ENCODE peak calls at places on chromosomes 3 and 15, in four cellular contexts. One of them, this sample, is unnamed.

GRCh38 chr15:50146661-50147060 is 27.6 kb upstream of the ATP8B4 start:
- DNase-seq in nephron progenitor cell: no peak
- DNase-seq in progenitor cell of endocrine pancreas: no peak
- DNase-seq in epithelial cell of esophagus: no peak
- DNase-seq in this sample: no peak

GRCh38 chr3:182738583-182739514 is 54.5 kb upstream of the ATP11B start:
- DNase-seq in nephron progenitor cell: no peak
- DNase-seq in progenitor cell of endocrine pancreas: no peak
- DNase-seq in epithelial cell of esophagus: peak
- DNase-seq in this sample: no peak

GRCh38 chr3:13040381-13041074 is 32.7 kb downstream of the IQSEC1 start:
- DNase-seq in nephron progenitor cell: no peak
- DNase-seq in progenitor cell of endocrine pancreas: no peak
- DNase-seq in epithelial cell of esophagus: no peak
- DNase-seq in this sample: no peak

GRCh38 chr3:56702487-56703315 is 19.6 kb upstream of the TASOR start:
- DNase-seq in epithelial cell of esophagus: peak
- DNase-seq in nephron progenitor cell: peak
- DNase-seq in progenitor cell of endocrine pancreas: no peak
- DNase-seq in this sample: peak

GRCh38 chr3:188905991-188906635 is 265.7 kb upstream of the TPRG1 start:
- DNase-seq in epithelial cell of esophagus: no peak
- DNase-seq in progenitor cell of endocrine pancreas: no peak
- DNase-seq in nephron progenitor cell: no peak
- DNase-seq in this sample: no peak

GRCh38 chr3:24067483-24067882 is 122.4 kb downstream of the NR1D2 start:
- DNase-seq in nephron progenitor cell: no peak
- DNase-seq in progenitor cell of endocrine pancreas: no peak
- DNase-seq in epithelial cell of esophagus: peak
- DNase-seq in this sample: no peak

GRCh38 chr3:33690341-33690740 is 27.7 kb downstream of the CLASP2 start:
- DNase-seq in epithelial cell of esophagus: no peak
- DNase-seq in progenitor cell of endocrine pancreas: no peak
- DNase-seq in nephron progenitor cell: no peak
- DNase-seq in this sample: no peak

GRCh38 chr3:27630892-27631291 is 91.2 kb downstream of the EOMES start:
- DNase-seq in nephron progenitor cell: no peak
- DNase-seq in epithelial cell of esophagus: peak
- DNase-seq in progenitor cell of endocrine pancreas: no peak
- DNase-seq in this sample: no peak

GRCh38 chr3:38717603-38718240 is 68.2 kb upstream of the SCN5A start:
- DNase-seq in nephron progenitor cell: no peak
- DNase-seq in epithelial cell of esophagus: no peak
- DNase-seq in progenitor cell of endocrine pancreas: no peak
- DNase-seq in this sample: no peak

GRCh38 chr3:137509354-137510045 is 254.6 kb upstream of the SOX14 start:
- DNase-seq in progenitor cell of endocrine pancreas: peak
- DNase-seq in epithelial cell of esophagus: no peak
- DNase-seq in nephron progenitor cell: peak
- DNase-seq in this sample: no peak

GRCh38 chr3:137514853-137515252 is 249.3 kb upstream of the SOX14 start:
- DNase-seq in progenitor cell of endocrine pancreas: no peak
- DNase-seq in nephron progenitor cell: no peak
- DNase-seq in epithelial cell of esophagus: no peak
- DNase-seq in this sample: no peak

DNA sequence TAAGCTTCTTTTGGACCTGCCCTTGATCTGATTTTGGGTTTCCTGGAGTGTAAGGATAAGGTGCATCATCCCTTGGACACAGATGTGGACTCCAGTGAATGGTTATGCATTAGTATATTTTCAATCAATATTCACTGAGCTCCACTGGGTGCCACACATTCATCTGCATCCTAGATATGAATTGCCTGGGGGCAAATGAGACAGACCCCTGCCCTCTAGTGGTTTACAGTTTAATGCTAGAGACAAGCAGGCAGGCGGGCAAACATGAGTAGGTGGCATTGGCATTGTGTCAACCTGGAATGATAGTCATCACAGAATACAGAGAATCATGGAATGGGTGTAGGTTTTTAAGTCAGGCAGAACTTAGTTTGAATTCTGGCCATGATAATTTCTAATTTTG is 252.5 kb upstream of the SOX14 start:
- DNase-seq in nephron progenitor cell: no peak
- DNase-seq in progenitor cell of endocrine pancreas: no peak
- DNase-seq in epithelial cell of esophagus: no peak
- DNase-seq in this sample: no peak
- TF ChIP-seq CTCF in nephron progenitor cell: no peak
- TF ChIP-seq CTCF in progenitor cell of endocrine pancreas: no peak
- TF ChIP-seq CTCF in epithelial cell of esophagus: no peak
- TF ChIP-seq CTCF in this sample: no peak

GRCh38 chr3:175940243-175940642 is 1081.1 kb downstream of the NAALADL2 start:
- DNase-seq in epithelial cell of esophagus: peak
- DNase-seq in nephron progenitor cell: no peak
- DNase-seq in progenitor cell of endocrine pancreas: no peak
- DNase-seq in this sample: no peak

GRCh38 chr3:175940881-175941280 is 1081.7 kb downstream of the NAALADL2 start:
- DNase-seq in nephron progenitor cell: no peak
- DNase-seq in epithelial cell of esophagus: peak
- DNase-seq in progenitor cell of endocrine pancreas: no peak
- DNase-seq in this sample: no peak

DNA sequence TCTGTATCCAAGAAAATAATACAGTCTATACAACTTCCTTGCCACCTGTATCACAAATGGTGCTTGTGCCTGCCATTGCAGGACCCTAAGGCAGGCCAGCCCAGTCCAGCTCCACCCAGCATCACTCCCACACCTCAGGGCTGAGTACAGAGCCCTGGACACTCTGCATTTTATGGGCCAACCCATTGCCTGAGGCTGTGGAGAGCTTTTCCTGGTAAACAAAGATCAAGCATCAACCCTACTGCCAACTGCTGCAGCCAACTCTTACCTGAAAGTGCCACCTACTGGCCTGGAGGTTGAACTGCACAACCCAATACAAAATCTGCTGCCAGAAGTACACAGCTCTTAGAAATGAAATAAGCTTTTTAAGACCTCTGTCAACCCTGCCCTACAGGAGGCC is 1082.2 kb downstream of the NAALADL2 start:
- DNase-seq in nephron progenitor cell: no peak
- DNase-seq in epithelial cell of esophagus: peak
- DNase-seq in progenitor cell of endocrine pancreas: no peak
- DNase-seq in this sample: no peak
- TF ChIP-seq CTCF in nephron progenitor cell: peak
- TF ChIP-seq CTCF in epithelial cell of esophagus: peak
- TF ChIP-seq CTCF in progenitor cell of endocrine pancreas: no peak
- TF ChIP-seq CTCF in this sample: peak

GRCh38 chr15:51755790-51756189 is 4.4 kb downstream of the TMOD2 start:
- DNase-seq in epithelial cell of esophagus: no peak
- DNase-seq in nephron progenitor cell: no peak
- DNase-seq in progenitor cell of endocrine pancreas: no peak
- DNase-seq in this sample: no peak
- TF ChIP-seq CTCF in epithelial cell of esophagus: no peak
- TF ChIP-seq CTCF in nephron progenitor cell: no peak
- TF ChIP-seq CTCF in progenitor cell of endocrine pancreas: no peak
- TF ChIP-seq CTCF in this sample: no peak

GRCh38 chr15:89827821-89828220 is 13.2 kb upstream of the ANPEP start:
- DNase-seq in nephron progenitor cell: no peak
- DNase-seq in progenitor cell of endocrine pancreas: no peak
- DNase-seq in epithelial cell of esophagus: no peak
- DNase-seq in this sample: no peak

GRCh38 chr15:89829161-89829560 is 14.5 kb upstream of the ANPEP start:
- DNase-seq in epithelial cell of esophagus: no peak
- DNase-seq in progenitor cell of endocrine pancreas: no peak
- DNase-seq in nephron progenitor cell: no peak
- DNase-seq in this sample: no peak

GRCh38 chr15:89826671-89827655 is 12.3 kb upstream of the ANPEP start:
- DNase-seq in progenitor cell of endocrine pancreas: no peak
- DNase-seq in epithelial cell of esophagus: no peak
- DNase-seq in nephron progenitor cell: no peak
- DNase-seq in this sample: no peak

GRCh38 chr15:89829616-89830440 is 15.2 kb upstream of the ANPEP start:
- DNase-seq in progenitor cell of endocrine pancreas: no peak
- DNase-seq in nephron progenitor cell: no peak
- DNase-seq in epithelial cell of esophagus: no peak
- DNase-seq in this sample: no peak

DNA sequence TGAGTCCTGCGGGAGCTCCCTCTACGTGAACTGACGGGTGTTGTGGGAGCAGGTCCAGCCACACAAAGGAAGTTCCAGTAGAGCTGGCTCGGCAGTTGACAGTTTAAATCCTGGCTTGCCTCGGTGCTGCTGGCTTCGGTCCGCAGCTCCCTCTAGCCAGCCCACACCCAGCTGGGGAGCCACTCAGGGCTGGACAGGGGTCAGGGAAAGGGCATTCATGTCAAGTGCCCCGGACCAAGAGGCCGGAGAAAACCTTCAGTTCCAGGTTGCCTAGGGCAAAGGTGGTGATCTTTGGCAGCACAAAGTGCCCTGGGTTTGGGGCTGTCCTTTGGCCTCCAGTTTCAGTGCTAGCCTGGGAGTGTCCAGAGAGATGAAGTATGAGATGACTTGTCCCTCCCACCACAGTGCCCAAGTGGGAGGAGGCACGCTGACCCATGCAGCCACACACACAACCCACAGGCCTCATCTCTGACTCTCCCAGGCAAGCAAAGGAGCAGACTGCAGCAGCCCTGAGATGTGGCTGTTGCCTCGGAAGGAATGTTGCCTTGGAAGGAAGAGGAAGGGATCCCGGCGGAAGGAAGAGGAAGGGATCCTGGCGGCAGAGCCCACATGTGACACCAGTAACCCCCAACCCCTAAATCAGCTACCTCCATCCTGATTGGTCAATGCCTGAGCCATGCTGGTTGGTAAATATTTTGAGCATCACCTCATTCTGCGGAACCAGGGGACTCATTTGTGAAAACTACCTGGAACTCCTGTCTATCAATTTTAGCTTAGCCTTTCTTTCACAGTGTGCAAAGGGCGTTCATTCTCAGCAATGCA is 13.9 kb upstream of the ANPEP start:
- DNase-seq in nephron progenitor cell: peak
- DNase-seq in progenitor cell of endocrine pancreas: no peak
- DNase-seq in epithelial cell of esophagus: no peak
- DNase-seq in this sample: no peak
- TF ChIP-seq CTCF in nephron progenitor cell: no peak
- TF ChIP-seq CTCF in progenitor cell of endocrine pancreas: no peak
- TF ChIP-seq CTCF in epithelial cell of esophagus: no peak
- TF ChIP-seq CTCF in this sample: no peak

GRCh38 chr15:91956026-91956723 is 102.7 kb downstream of the SLCO3A1 start:
- DNase-seq in progenitor cell of endocrine pancreas: no peak
- DNase-seq in epithelial cell of esophagus: peak
- DNase-seq in nephron progenitor cell: no peak
- DNase-seq in this sample: peak
- TF ChIP-seq CTCF in progenitor cell of endocrine pancreas: no peak
- TF ChIP-seq CTCF in epithelial cell of esophagus: no peak
- TF ChIP-seq CTCF in nephron progenitor cell: no peak
- TF ChIP-seq CTCF in this sample: no peak

GRCh38 chr15:73683624-73684536 is at the start of gene CD276:
- DNase-seq in epithelial cell of esophagus: peak
- DNase-seq in nephron progenitor cell: peak
- DNase-seq in progenitor cell of endocrine pancreas: peak
- DNase-seq in this sample: peak
- TF ChIP-seq CTCF in epithelial cell of esophagus: no peak
- TF ChIP-seq CTCF in nephron progenitor cell: no peak
- TF ChIP-seq CTCF in progenitor cell of endocrine pancreas: peak
- TF ChIP-seq CTCF in this sample: no peak

GRCh38 chr15:75182187-75183131 is 19.2 kb upstream of the C15orf39 start:
- DNase-seq in progenitor cell of endocrine pancreas: no peak
- DNase-seq in nephron progenitor cell: no peak
- DNase-seq in epithelial cell of esophagus: no peak
- DNase-seq in this sample: no peak
- TF ChIP-seq CTCF in progenitor cell of endocrine pancreas: peak
- TF ChIP-seq CTCF in nephron progenitor cell: no peak
- TF ChIP-seq CTCF in epithelial cell of esophagus: no peak
- TF ChIP-seq CTCF in this sample: no peak

GRCh38 chr3:180325958-180326357 is 276.0 kb upstream of the TTC14 start:
- DNase-seq in epithelial cell of esophagus: peak
- DNase-seq in progenitor cell of endocrine pancreas: no peak
- DNase-seq in nephron progenitor cell: no peak
- DNase-seq in this sample: no peak
- TF ChIP-seq CTCF in epithelial cell of esophagus: no peak
- TF ChIP-seq CTCF in progenitor cell of endocrine pancreas: no peak
- TF ChIP-seq CTCF in nephron progenitor cell: no peak
- TF ChIP-seq CTCF in this sample: no peak

DNA sequence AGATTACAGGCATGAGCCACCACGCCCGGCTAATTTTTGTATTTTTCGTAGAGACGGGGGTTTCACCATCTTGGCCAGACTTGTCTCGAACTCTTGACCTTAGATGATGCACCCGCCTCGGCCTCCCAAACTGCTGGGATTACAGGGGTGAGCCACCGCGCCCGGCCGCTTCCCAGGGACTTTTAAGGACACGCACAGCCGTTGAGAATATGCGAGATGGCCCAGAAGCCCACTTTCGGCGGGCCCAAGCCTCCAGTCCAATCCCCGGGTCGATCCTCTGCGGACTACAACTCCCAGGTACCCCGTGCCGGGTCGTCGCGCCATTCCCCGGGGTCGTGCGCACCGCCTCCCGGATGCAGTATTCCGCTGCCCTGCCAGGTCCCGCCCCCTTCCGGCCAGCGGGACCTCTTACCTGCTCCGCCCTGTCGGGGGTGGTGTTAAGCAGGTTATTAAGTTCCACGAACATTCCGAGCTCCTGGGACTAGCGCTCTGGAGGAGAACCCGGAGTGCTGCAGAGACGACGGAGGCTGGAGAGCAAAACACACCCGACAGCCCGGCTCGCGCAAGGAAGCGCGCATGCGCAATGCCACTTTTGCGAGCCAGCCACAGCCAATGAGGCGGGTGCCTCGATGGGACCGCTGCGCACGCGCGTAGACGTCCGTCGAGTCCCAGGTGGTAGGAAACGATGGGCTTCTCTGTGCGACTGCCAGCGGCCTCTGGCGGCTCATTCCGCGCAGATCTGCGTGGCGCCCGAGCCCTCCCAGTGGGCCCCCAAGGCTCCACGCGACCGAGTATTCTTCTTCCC is at the start of gene ELP6:
- DNase-seq in epithelial cell of esophagus: peak
- DNase-seq in nephron progenitor cell: peak
- DNase-seq in progenitor cell of endocrine pancreas: peak
- DNase-seq in this sample: peak
- TF ChIP-seq CTCF in epithelial cell of esophagus: peak
- TF ChIP-seq CTCF in nephron progenitor cell: peak
- TF ChIP-seq CTCF in progenitor cell of endocrine pancreas: peak
- TF ChIP-seq CTCF in this sample: peak